ENCODE peak calls at places on chromosome 5, in eight cellular contexts. G is A549, M is WTC11, H is H1, I is SK-N-SH, B is IMR-90, S is K562, A is GM12878. U is an unnamed sample.

GRCh38 chr5:58466939-58467338 is 7.1 kb upstream of the PLK2 start:
- DNase-seq in G (peak), M (peak), H (no peak), I (no peak), B (peak), S (no peak), A (no peak), U (no peak)

GRCh38 chr5:131382407-131383395 is 118.8 kb downstream of the CDC42SE2 start:
- DNase-seq in G (peak), M (peak), H (peak), I (peak), B (peak), S (peak), A (peak), U (peak)

GRCh38 chr5:53381-54174 is 38.4 kb upstream of the PLEKHG4B start:
- DNase-seq in G (peak), M (peak), H (peak), I (peak), B (peak), S (peak), A (no peak), U (no peak)

GRCh38 chr5:181163487-181164075 is 16.2 kb downstream of the OR2V2 start:
- DNase-seq in G (peak), M (no peak), H (no peak), I (no peak), B (no peak), S (peak), A (no peak), U (no peak)

GRCh38 chr5:58902765-58903164 is 319.9 kb downstream of the RAB3C start:
- DNase-seq in G (peak), M (no peak), H (no peak), I (no peak), B (no peak), S (no peak), A (no peak), U (no peak)

GRCh38 chr5:59999056-59999455 is 105.5 kb upstream of the PDE4D start:
- DNase-seq in G (no peak), M (no peak), H (no peak), I (no peak), B (no peak), S (no peak), A (no peak), U (no peak)

GRCh38 chr5:77400645-77401044 is 91.5 kb downstream of the WDR41 start:
- DNase-seq in G (no peak), M (no peak), H (no peak), I (no peak), B (peak), S (no peak), A (no peak), U (no peak)

GRCh38 chr5:13359326-13359725 is 585.2 kb downstream of the DNAH5 start:
- DNase-seq in G (no peak), M (no peak), H (no peak), I (no peak), B (peak), S (no peak), A (no peak), U (no peak)

GRCh38 chr5:175728885-175729828 is 71.3 kb downstream of the HRH2 start:
- DNase-seq in G (no peak), M (peak), H (no peak), I (peak), B (no peak), S (peak), A (no peak), U (no peak)

GRCh38 chr5:97986069-97986468 is 787.4 kb upstream of the RGMB start:
- DNase-seq in G (no peak), M (no peak), H (peak), I (no peak), B (peak), S (no peak), A (no peak), U (no peak)

GRCh38 chr5:88837222-88837621 is 45.8 kb downstream of the MEF2C start:
- DNase-seq in G (no peak), M (no peak), H (no peak), I (no peak), B (no peak), S (no peak), A (no peak), U (no peak)

GRCh38 chr5:109611505-109611904 is 78.2 kb upstream of the MAN2A1 start:
- DNase-seq in G (no peak), M (no peak), H (no peak), I (no peak), B (no peak), S (no peak), A (no peak), U (no peak)

GRCh38 chr5:74196233-74196632 is 444.3 kb downstream of the ENC1 start:
- DNase-seq in G (no peak), M (no peak), H (no peak), I (no peak), B (no peak), S (no peak), A (peak), U (no peak)

GRCh38 chr5:154940772-154941620 is at the start of gene MRPL22:
- DNase-seq in G (peak), M (peak), H (peak), I (peak), B (peak), S (peak), A (peak), U (peak)

GRCh38 chr5:170070556-170071412 is 34.9 kb upstream of the FOXI1 start:
- DNase-seq in G (peak), M (peak), H (peak), I (peak), B (peak), S (peak), A (no peak), U (no peak)

GRCh38 chr5:65483474-65484346 is 2.0 kb upstream of the ADAMTS6 start:
- DNase-seq in G (peak), M (no peak), H (no peak), I (peak), B (peak), S (no peak), A (peak), U (peak)

GRCh38 chr5:4226565-4226964 is 630.9 kb downstream of the IRX1 start:
- DNase-seq in G (no peak), M (no peak), H (no peak), I (no peak), B (no peak), S (no peak), A (no peak), U (no peak)

GRCh38 chr5:113384787-113385186 is 50.0 kb downstream of the TSSK1B start:
- DNase-seq in G (no peak), M (no peak), H (no peak), I (no peak), B (no peak), S (no peak), A (no peak), U (no peak)

GRCh38 chr5:94376672-94377345 is 241.6 kb downstream of the KIAA0825 start:
- DNase-seq in G (no peak), M (no peak), H (no peak), I (peak), B (no peak), S (no peak), A (no peak), U (no peak)

GRCh38 chr5:147805030-147805454 is 22.5 kb upstream of the JAKMIP2 start:
- DNase-seq in G (no peak), M (no peak), H (no peak), I (no peak), B (no peak), S (no peak), A (no peak), U (no peak)

GRCh38 chr5:90548069-90548593 is 10.5 kb upstream of the ADGRV1 start:
- DNase-seq in G (peak), M (no peak), H (no peak), I (no peak), B (no peak), S (peak), A (no peak), U (peak)

GRCh38 chr5:96142786-96143434 is 181.3 kb upstream of the ELL2 start:
- DNase-seq in G (no peak), M (no peak), H (no peak), I (no peak), B (peak), S (no peak), A (no peak), U (no peak)

GRCh38 chr5:122442938-122443337 is 130.9 kb downstream of the SNCAIP start:
- DNase-seq in G (no peak), M (no peak), H (no peak), I (no peak), B (no peak), S (no peak), A (no peak), U (no peak)

GRCh38 chr5:147935032-147935431 is 28.7 kb upstream of the C5orf46 start:
- DNase-seq in G (peak), M (no peak), H (peak), I (peak), B (peak), S (no peak), A (no peak), U (peak)

GRCh38 chr5:128378196-128378595 is 159.8 kb downstream of the FBN2 start:
- DNase-seq in G (no peak), M (no peak), H (no peak), I (no peak), B (peak), S (no peak), A (no peak), U (no peak)

GRCh38 chr5:134510970-134511795 is 14.3 kb upstream of the JADE2 start:
- DNase-seq in G (peak), M (peak), H (peak), I (no peak), B (peak), S (no peak), A (no peak), U (peak)

GRCh38 chr5:59276886-59277514 is 616.5 kb downstream of the PDE4D start:
- DNase-seq in G (peak), M (no peak), H (no peak), I (no peak), B (no peak), S (no peak), A (no peak), U (no peak)

GRCh38 chr5:14153932-14154646 is 10.9 kb downstream of the TRIO start:
- DNase-seq in G (peak), M (peak), H (no peak), I (no peak), B (peak), S (no peak), A (no peak), U (no peak)

GRCh38 chr5:80128129-80128528 is 93.0 kb downstream of the THBS4 start:
- DNase-seq in G (no peak), M (no peak), H (no peak), I (peak), B (no peak), S (no peak), A (no peak), U (peak)

GRCh38 chr5:141926434-141926833 is 2.8 kb downstream of the DELE1 start:
- DNase-seq in G (no peak), M (no peak), H (no peak), I (no peak), B (no peak), S (no peak), A (no peak), U (no peak)

GRCh38 chr5:73336366-73336765 is 112.2 kb downstream of the FOXD1 start:
- DNase-seq in G (no peak), M (no peak), H (no peak), I (no peak), B (peak), S (no peak), A (no peak), U (no peak)

GRCh38 chr5:93191016-93191415 is 390.0 kb downstream of the NR2F1-AS1 start:
- DNase-seq in G (no peak), M (no peak), H (no peak), I (no peak), B (no peak), S (no peak), A (no peak), U (no peak)

GRCh38 chr5:124162782-124163532 is 583.5 kb downstream of the ZNF608 start:
- DNase-seq in G (no peak), M (no peak), H (no peak), I (no peak), B (peak), S (no peak), A (no peak), U (peak)

GRCh38 chr5:164504141-164504772 is 998.8 kb downstream of the MAT2B start:
- DNase-seq in G (peak), M (peak), H (no peak), I (peak), B (peak), S (peak), A (peak), U (peak)

GRCh38 chr5:117095803-117096332 is 521.2 kb upstream of the SEMA6A start:
- DNase-seq in G (no peak), M (no peak), H (no peak), I (no peak), B (no peak), S (no peak), A (no peak), U (no peak)

GRCh38 chr5:53819482-53819881 is 259.0 kb downstream of the NDUFS4 start:
- DNase-seq in G (peak), M (no peak), H (no peak), I (peak), B (no peak), S (peak), A (no peak), U (no peak)

GRCh38 chr5:31476607-31477200 is 55.2 kb downstream of the DROSHA start:
- DNase-seq in G (no peak), M (no peak), H (no peak), I (no peak), B (no peak), S (no peak), A (no peak), U (no peak)

GRCh38 chr5:126422994-126423788 is at the start of gene GRAMD2B:
- DNase-seq in G (peak), M (peak), H (peak), I (peak), B (peak), S (peak), A (peak), U (peak)

GRCh38 chr5:160774646-160775313 is 77.2 kb downstream of the ATP10B start:
- DNase-seq in G (no peak), M (no peak), H (no peak), I (no peak), B (no peak), S (no peak), A (no peak), U (no peak)

DNA sequence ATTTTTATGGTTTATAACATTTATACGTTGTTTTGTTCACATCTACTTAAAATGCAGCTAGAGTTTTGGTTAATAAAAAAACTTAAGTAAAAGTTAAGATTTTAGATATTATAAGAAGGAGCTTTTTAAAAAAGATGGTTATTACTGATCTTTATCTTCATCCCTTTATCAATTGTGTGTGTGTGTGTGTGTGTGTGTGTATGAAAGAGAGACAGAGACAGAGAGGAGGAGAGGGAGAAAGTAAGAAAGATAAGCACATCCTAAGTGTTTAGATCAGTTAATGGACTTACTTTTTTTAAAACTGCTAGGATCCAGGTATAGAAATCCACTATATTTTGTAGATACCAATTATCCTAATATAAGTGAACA is 45.8 kb upstream of the RICTOR start:
- DNase-seq in G (no peak), M (no peak), H (no peak), I (no peak), B (no peak), S (no peak), A (no peak), U (no peak)
- TF ChIP-seq USF2 in G (no peak), M (no peak), H (no peak), I (no peak), B (no peak), S (no peak), A (no peak), U (no peak)

GRCh38 chr5:45793638-45794532 is 97.7 kb upstream of the HCN1 start:
- DNase-seq in G (no peak), M (no peak), H (no peak), I (no peak), B (no peak), S (no peak), A (peak), U (no peak)

GRCh38 chr5:45796959-45797553 is 100.9 kb upstream of the HCN1 start:
- DNase-seq in G (peak), M (no peak), H (no peak), I (no peak), B (no peak), S (peak), A (no peak), U (no peak)

GRCh38 chr5:45800331-45800730 is 104.2 kb upstream of the HCN1 start:
- DNase-seq in G (no peak), M (no peak), H (no peak), I (no peak), B (no peak), S (no peak), A (no peak), U (no peak)

GRCh38 chr5:45799388-45799787 is 103.2 kb upstream of the HCN1 start:
- DNase-seq in G (no peak), M (no peak), H (no peak), I (no peak), B (no peak), S (no peak), A (no peak), U (no peak)

GRCh38 chr5:45795458-45795857 is 99.3 kb upstream of the HCN1 start:
- DNase-seq in G (no peak), M (peak), H (no peak), I (no peak), B (no peak), S (no peak), A (no peak), U (no peak)
- TF ChIP-seq USF2 in G (no peak), M (no peak), H (no peak), I (no peak), B (no peak), S (no peak), A (no peak), U (no peak)

GRCh38 chr5:10710513-10711128 is 50.4 kb downstream of the DAP start:
- DNase-seq in G (no peak), M (no peak), H (no peak), I (no peak), B (no peak), S (no peak), A (no peak), U (no peak)
- TF ChIP-seq USF2 in G (no peak), M (no peak), H (no peak), I (no peak), B (no peak), S (no peak), A (no peak), U (no peak)

GRCh38 chr5:78972654-78973428 is 12.3 kb downstream of the ARSB start:
- DNase-seq in G (no peak), M (no peak), H (no peak), I (peak), B (peak), S (no peak), A (no peak), U (no peak)
- TF ChIP-seq USF2 in G (no peak), M (no peak), H (no peak), I (no peak), B (no peak), S (no peak), A (no peak), U (no peak)

DNA sequence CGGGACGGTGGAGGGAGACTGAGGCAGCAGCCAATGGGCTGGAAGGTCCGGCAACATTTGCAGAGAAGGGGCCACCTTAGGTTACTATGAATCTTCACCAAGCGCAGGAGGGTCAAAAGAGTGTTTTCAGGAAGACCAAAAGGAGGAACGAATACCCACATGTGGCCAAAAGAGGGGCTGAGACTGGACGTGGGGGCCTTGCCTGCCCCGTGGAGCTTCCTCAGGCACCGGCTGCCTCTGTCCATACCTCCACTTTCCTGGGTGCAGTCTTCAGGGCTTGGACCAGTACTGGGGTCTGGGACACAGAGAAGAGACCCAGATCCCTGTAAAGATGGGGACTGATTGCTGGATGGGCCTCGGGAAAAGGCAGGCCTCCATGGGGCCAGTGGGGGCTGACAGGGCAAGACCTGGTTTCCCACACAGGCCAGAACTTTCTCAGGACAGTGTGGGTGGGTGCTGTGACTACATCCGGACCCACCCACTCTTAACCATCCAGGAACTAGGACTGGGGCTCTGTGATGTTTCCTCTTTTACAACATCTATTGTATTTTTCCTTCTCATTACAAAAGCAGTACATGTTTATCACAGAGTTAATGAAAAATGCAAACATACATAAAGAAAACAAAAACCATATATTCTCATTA is 294.7 kb downstream of the ZSWIM6 start:
- DNase-seq in G (no peak), M (no peak), H (no peak), I (no peak), B (no peak), S (no peak), A (no peak), U (no peak)
- TF ChIP-seq USF2 in G (no peak), M (no peak), H (no peak), I (no peak), B (no peak), S (no peak), A (no peak), U (no peak)

GRCh38 chr5:33854733-33855151 is 37.0 kb downstream of the ADAMTS12 start:
- DNase-seq in G (no peak), M (no peak), H (no peak), I (no peak), B (peak), S (no peak), A (no peak), U (peak)
- TF ChIP-seq USF2 in G (no peak), M (no peak), H (no peak), I (no peak), B (no peak), S (no peak), A (no peak), U (no peak)

DNA sequence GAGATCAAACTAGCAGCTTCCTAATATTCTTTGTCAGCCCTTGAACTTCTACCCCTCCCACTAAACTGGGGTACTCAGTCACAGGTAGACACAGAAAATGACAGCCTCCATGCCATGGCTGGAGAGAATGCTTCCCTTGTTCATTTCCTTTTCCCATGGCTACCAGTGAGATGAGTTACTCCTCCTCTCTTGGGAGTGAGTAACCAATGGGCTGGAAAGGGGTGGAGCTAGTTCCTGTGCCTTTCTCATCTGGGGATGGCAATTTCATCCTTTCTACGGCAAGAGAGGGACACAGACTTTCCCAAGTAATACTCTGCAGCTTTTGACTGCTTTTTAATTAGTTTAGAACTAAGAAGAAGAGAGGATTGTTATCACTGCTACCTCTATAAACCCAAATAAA is 1045.6 kb upstream of the WWC1 start:
- DNase-seq in G (no peak), M (peak), H (no peak), I (no peak), B (no peak), S (no peak), A (no peak), U (no peak)
- TF ChIP-seq USF2 in G (no peak), M (no peak), H (no peak), I (no peak), B (no peak), S (no peak), A (no peak), U (no peak)

GRCh38 chr5:149671544-149671943 is 58.6 kb upstream of the PPARGC1B start:
- DNase-seq in G (peak), M (no peak), H (no peak), I (no peak), B (no peak), S (no peak), A (no peak), U (no peak)
- TF ChIP-seq USF2 in G (no peak), M (no peak), H (no peak), I (no peak), B (no peak), S (no peak), A (no peak), U (no peak)